ENCODE peak calls at places on chromosomes 16 and 17, in four cellular contexts. F is K562, M is WTC11, R is SK-N-SH. B is an unnamed sample.

GRCh38 chr17:82592751-82593589 is 55.3 kb downstream of the WDR45B start:
- DNase-seq in R (peak), M (peak), F (no peak), B (peak)

GRCh38 chr16:8880839-8881510 is 1.2 kb upstream of the LITAFD start:
- DNase-seq in F (no peak), R (no peak), M (no peak), B (no peak)

GRCh38 chr16:29674188-29674587 is 4.8 kb upstream of the QPRT start:
- DNase-seq in M (no peak), R (no peak), F (no peak), B (no peak)

GRCh38 chr17:48577330-48577945 is 712 bp downstream of the HOXB4 start:
- DNase-seq in F (no peak), R (no peak), M (no peak), B (no peak)

GRCh38 chr16:86571197-86571915 is 4.7 kb downstream of the FOXC2 start:
- DNase-seq in F (no peak), M (no peak), R (no peak), B (no peak)

GRCh38 chr17:67490471-67490870 is 113.4 kb downstream of the PITPNC1 start:
- DNase-seq in F (no peak), M (no peak), R (no peak), B (no peak)

GRCh38 chr17:68512967-68513474 is 791 bp downstream of the PRKAR1A start:
- DNase-seq in M (no peak), F (no peak), R (peak), B (no peak)

GRCh38 chr17:2064980-2065785 is 10.3 kb downstream of the HIC1 start:
- DNase-seq in R (peak), M (peak), F (peak), B (no peak)

GRCh38 chr16:11063432-11064201 is 119.3 kb downstream of the CLEC16A start:
- DNase-seq in R (no peak), M (no peak), F (no peak), B (no peak)

GRCh38 chr16:2484898-2485508 is 10.1 kb downstream of the TBC1D24 start:
- DNase-seq in F (peak), R (no peak), M (no peak), B (no peak)

GRCh38 chr16:24174977-24175376 is 81.2 kb upstream of the CACNG3 start:
- DNase-seq in R (no peak), F (no peak), M (no peak), B (no peak)

GRCh38 chr16:81424761-81425160 is 19.8 kb upstream of the CMIP start:
- DNase-seq in R (no peak), F (no peak), M (no peak), B (no peak)

GRCh38 chr16:29230671-29231091 is 175.8 kb downstream of the NPIPB11 start:
- DNase-seq in F (no peak), R (no peak), M (peak), B (peak)

GRCh38 chr16:68644715-68645493 is at the start of gene CDH3:
- DNase-seq in F (peak), M (peak), R (peak), B (peak)

GRCh38 chr17:15263206-15263579 is 1.9 kb downstream of the PMP22 start:
- DNase-seq in F (no peak), R (peak), M (peak), B (no peak)

GRCh38 chr16:69599731-69600130 is 34.0 kb downstream of the NFAT5 start:
- DNase-seq in F (no peak), R (no peak), M (no peak), B (no peak)

GRCh38 chr17:31598921-31599571 is 207.6 kb downstream of the RAB11FIP4 start:
- DNase-seq in R (no peak), F (no peak), M (no peak), B (no peak)

GRCh38 chr17:42101513-42102292 is 3.4 kb upstream of the ZNF385C start:
- DNase-seq in M (peak), F (peak), R (peak), B (peak)

GRCh38 chr17:28841901-28842281 is 699 bp downstream of the FAM222B start:
- DNase-seq in R (peak), F (no peak), M (peak), B (no peak)

GRCh38 chr16:89042711-89043551 is 50.7 kb upstream of the ACSF3 start:
- DNase-seq in R (no peak), F (no peak), M (no peak), B (no peak)

GRCh38 chr16:87582221-87582965 is 19.9 kb upstream of the JPH3 start:
- DNase-seq in F (no peak), M (no peak), R (peak), B (no peak)

GRCh38 chr17:64240741-64241347 is 22.2 kb downstream of the TEX2 start:
- DNase-seq in R (peak), F (no peak), M (no peak), B (no peak)

GRCh38 chr17:57490890-57491289 is 234.6 kb downstream of the MSI2 start:
- DNase-seq in R (no peak), M (no peak), F (no peak), B (no peak)

GRCh38 chr17:74210191-74211140 is 2.9 kb upstream of the TTYH2 start:
- DNase-seq in F (peak), M (peak), R (peak), B (peak)

GRCh38 chr17:82110298-82110697 is 12.3 kb upstream of the FASN start:
- DNase-seq in F (no peak), M (no peak), R (no peak), B (no peak)

GRCh38 chr17:78717431-78717980 is 64.6 kb downstream of the CYTH1 start:
- DNase-seq in M (no peak), F (no peak), R (peak), B (no peak)

GRCh38 chr17:2709173-2709661 is 2.3 kb downstream of the CLUH start:
- DNase-seq in F (no peak), M (no peak), R (no peak), B (no peak)

GRCh38 chr16:2230376-2230775 is 5.9 kb upstream of the DNASE1L2 start:
- DNase-seq in R (no peak), F (no peak), M (no peak), B (no peak)

GRCh38 chr17:28113269-28113668 is 70.8 kb downstream of the NLK start:
- DNase-seq in F (no peak), M (no peak), R (no peak), B (no peak)

GRCh38 chr16:73797115-73797514 is 499.5 kb upstream of the PSMD7 start:
- DNase-seq in R (no peak), F (no peak), M (no peak), B (no peak)

GRCh38 chr16:84284168-84284722 is 10.4 kb upstream of the WFDC1 start:
- DNase-seq in R (peak), F (peak), M (peak), B (peak)

GRCh38 chr17:3544365-3544764 is 13.2 kb downstream of the TRPV3 start:
- DNase-seq in F (no peak), M (no peak), R (no peak), B (no peak)

GRCh38 chr16:27174007-27174406 is 29.3 kb upstream of the KDM8 start:
- DNase-seq in F (no peak), M (no peak), R (peak), B (no peak)

GRCh38 chr16:20768121-20768520 is 4.3 kb downstream of the ACSM3 start:
- DNase-seq in R (no peak), M (no peak), F (no peak), B (no peak)
- TF ChIP-seq TEAD4 in R (no peak), M (no peak), F (no peak), B (no peak)

GRCh38 chr17:33012522-33013033 is 20.9 kb downstream of the SPACA3 start:
- DNase-seq in M (no peak), F (peak), R (no peak), B (peak)
- TF ChIP-seq TEAD4 in M (no peak), F (no peak), R (no peak), B (no peak)

GRCh38 chr17:70074991-70075390 is at the start of gene KCNJ16:
- DNase-seq in F (no peak), R (no peak), M (no peak), B (no peak)
- TF ChIP-seq TEAD4 in F (no peak), R (no peak), M (no peak), B (no peak)

GRCh38 chr16:48628359-48628985 is 18.5 kb upstream of the N4BP1 start:
- DNase-seq in M (no peak), R (no peak), F (no peak), B (no peak)

GRCh38 chr16:48632137-48632774 is 22.3 kb upstream of the N4BP1 start:
- DNase-seq in R (no peak), M (no peak), F (no peak), B (no peak)

GRCh38 chr16:48629531-48629930 is 19.6 kb upstream of the N4BP1 start:
- DNase-seq in R (no peak), F (no peak), M (no peak), B (no peak)

GRCh38 chr16:48627148-48627547 is 17.2 kb upstream of the N4BP1 start:
- DNase-seq in M (no peak), R (no peak), F (no peak), B (peak)

DNA sequence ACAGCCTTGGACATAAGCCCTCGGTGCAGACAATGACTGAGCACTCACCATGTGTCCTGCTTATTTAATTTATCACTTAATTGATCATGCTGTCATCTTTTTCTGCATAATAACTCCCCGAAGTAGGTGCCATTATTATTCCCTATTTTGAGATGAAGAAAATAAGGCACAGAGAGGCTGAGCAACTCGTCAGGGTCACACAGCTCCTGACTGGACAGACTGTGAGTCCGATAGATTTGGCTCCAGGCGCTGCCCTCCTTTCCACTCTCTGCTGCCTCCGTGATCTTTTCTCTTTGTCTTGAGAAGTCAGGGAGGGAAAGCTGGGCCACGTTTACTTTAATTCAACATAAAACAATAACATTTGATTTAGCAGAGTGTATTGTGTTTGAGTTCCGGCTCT is 19.0 kb upstream of the N4BP1 start:
- DNase-seq in R (no peak), M (no peak), F (no peak), B (peak)
- TF ChIP-seq TEAD4 in R (no peak), M (no peak), F (no peak), B (no peak)

DNA sequence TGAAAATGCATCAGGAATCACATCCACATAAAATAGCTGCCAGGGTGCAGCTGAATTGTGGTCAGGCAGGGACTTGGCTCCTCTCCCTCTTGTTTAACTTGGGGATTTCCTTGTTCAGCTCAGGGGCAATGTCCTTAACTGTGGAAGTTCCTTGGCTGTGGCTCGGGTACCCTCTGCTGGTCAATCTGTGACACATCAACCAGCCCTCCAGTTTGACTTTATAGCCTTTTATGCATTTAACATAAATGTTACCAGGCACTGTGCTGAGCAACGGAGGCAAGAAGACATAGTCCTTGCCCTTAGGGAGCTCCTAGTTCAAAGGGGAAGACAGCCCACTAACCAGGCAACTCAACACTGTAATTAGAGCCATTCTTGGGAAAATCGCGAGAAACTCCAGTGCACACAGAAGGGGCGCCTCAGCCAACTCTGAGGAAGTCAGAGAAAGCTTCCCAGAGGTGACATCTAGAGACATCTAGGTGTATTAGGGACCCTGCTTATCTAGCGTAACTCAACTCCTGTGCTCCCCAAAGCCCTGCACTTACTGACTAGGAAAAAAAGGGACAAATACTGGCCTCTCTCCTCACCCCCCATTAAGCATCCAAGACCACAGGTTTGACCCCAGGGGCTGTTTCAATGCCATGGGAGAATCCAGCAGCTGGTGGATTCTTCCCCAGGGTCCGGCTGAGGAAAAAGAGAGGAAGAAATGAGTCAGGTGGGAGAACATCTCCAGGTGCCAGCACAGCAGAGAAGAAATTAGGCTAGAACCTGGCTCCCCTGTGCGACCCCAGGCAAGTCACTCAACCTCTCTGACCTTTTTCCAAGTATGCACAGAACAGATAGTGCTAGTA is 17.3 kb upstream of the EEF2K start:
- DNase-seq in F (peak), M (peak), R (peak), B (peak)
- TF ChIP-seq TEAD4 in F (no peak), M (no peak), R (no peak), B (no peak)

DNA sequence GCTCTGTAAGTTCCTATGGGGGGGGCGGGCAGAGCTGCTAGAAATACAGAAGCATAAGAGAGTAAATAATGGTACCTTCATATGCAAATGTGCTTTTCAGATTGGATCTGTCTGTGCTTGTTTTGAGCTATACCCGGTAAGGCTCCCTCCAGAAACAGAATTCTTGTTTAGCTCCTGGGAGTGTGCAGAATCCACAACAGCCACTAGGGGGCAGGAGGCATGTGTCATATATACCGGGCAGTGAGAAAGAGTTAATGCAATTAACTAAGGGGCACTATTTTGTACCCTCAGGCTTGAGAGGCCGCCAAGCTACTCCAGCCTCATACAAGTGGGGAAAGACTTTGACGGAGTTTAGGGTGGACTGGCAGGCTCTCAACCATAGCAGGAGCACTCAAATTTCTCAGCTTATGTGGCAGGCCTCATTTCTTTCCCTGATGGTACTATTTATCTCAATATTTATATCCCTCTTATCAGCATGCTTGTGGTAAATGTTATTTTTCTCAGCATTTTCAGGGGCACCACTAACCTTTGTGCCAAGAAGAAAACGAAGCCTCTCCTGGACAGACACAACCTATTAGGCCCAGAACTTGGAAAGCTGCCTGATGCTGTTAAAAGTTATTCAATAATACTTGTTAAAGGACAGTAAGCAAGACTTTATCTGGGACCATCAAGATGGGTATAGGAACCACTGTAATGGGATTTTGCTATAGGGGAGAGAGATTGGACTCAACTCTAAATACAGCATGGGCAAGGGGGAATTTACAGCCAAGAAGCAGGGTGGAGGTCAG is 10.7 kb upstream of the CENPV start:
- DNase-seq in R (peak), M (peak), F (peak), B (peak)
- TF ChIP-seq TEAD4 in R (no peak), M (no peak), F (no peak), B (no peak)

GRCh38 chr17:17379197-17379991 is 76.2 kb downstream of the NT5M start:
- DNase-seq in M (no peak), F (no peak), R (no peak), B (no peak)
- TF ChIP-seq TEAD4 in M (no peak), F (no peak), R (no peak), B (no peak)

GRCh38 chr17:6361733-6362132 is 73.2 kb downstream of the AIPL1 start:
- DNase-seq in F (peak), R (peak), M (peak), B (no peak)
- TF ChIP-seq TEAD4 in F (no peak), R (no peak), M (no peak), B (no peak)

B was measured in H1.